ENCODE peak calls at places on chromosomes 6 and 20, in nine cellular contexts. Z is T-cell, J is NCI-H1436, K is ACHN, Q is ELR, N is neural progenitor cell, H is progenitor cell of endocrine pancreas, M is NCI-H460, U is breast epithelium. F is an unnamed sample.

GRCh38 chr6:168416531-168416930 is 24.5 kb upstream of the SMOC2 start:
- DNase-seq in U (no peak), N (no peak), Z (no peak), J (no peak), Q (no peak), M (no peak), K (no peak), H (no peak), F (no peak)

GRCh38 chr20:62282877-62283503 is 19.8 kb upstream of the ADRM1 start:
- DNase-seq in U (no peak), Z (no peak), M (no peak), N (no peak), J (no peak), K (no peak), H (no peak), Q (no peak), F (no peak)

GRCh38 chr6:6654599-6655575 is 66.4 kb downstream of the LY86 start:
- DNase-seq in H (no peak), J (no peak), N (no peak), Z (peak; percentile 18), M (no peak), K (no peak), Q (no peak), U (no peak), F (no peak)

GRCh38 chr6:117463762-117464665 is 18.5 kb upstream of the DCBLD1 start:
- DNase-seq in U (no peak), M (no peak), H (no peak), J (no peak), Q (peak; percentile 91), Z (no peak), N (no peak), K (peak; percentile 39), F (no peak)

GRCh38 chr6:686528-686927 is 6.4 kb downstream of the EXOC2 start:
- DNase-seq in J (no peak), N (peak; percentile 34), Z (no peak), H (no peak), U (no peak), Q (peak; percentile 23), K (peak; percentile 19), M (no peak), F (no peak)

GRCh38 chr6:139577124-139577800 is 202.8 kb upstream of the CITED2 start:
- DNase-seq in M (no peak), H (no peak), K (peak; percentile 8), Q (peak; percentile 46), Z (no peak), J (no peak), N (no peak), U (no peak), F (no peak)

GRCh38 chr20:21191839-21192238 is 66.0 kb downstream of the KIZ start:
- DNase-seq in Q (no peak), K (no peak), H (no peak), N (peak; percentile 88), M (no peak), Z (no peak), J (no peak), U (no peak), F (no peak)

GRCh38 chr6:167892835-167893234 is 66.1 kb downstream of the AFDN start:
- DNase-seq in U (no peak), J (no peak), H (no peak), K (no peak), Z (no peak), M (no peak), N (peak; percentile 75), Q (no peak), F (no peak)

GRCh38 chr20:20520776-20521175 is 152.9 kb downstream of the INSM1 start:
- DNase-seq in K (no peak), Z (no peak), N (no peak), U (no peak), J (no peak), M (no peak), Q (peak; percentile 79), H (no peak), F (no peak)

GRCh38 chr6:2688416-2689064 is 62.2 kb downstream of the MYLK4 start:
- DNase-seq in H (no peak), M (no peak), K (peak; percentile 51), U (no peak), Q (peak; percentile 90), N (no peak), J (no peak), Z (no peak), F (no peak)